ENCODE peak calls at places on chromosomes 13 and 19, in six cellular contexts. I, G, H, R, V and Y are unnamed samples. For H3K4me1 and H3K27me3, the result is how much of the 10 kb centered on the place peaks cover.

GRCh38 chr19:13363235-13363634 is 143.0 kb downstream of the CACNA1A start:
- DNase-seq in I (no peak), G (no peak), H (no peak), R (no peak), V (no peak), Y (no peak)

GRCh38 chr19:19619121-19619848 is 798 bp upstream of the PBX4 start:
- DNase-seq in I (no peak), G (no peak), H (no peak), R (no peak), V (no peak), Y (no peak)

GRCh38 chr13:36029171-36029570 is 102.0 kb downstream of the DCLK1 start:
- DNase-seq in I (no peak), G (peak), H (no peak), R (no peak), V (no peak), Y (no peak)

GRCh38 chr19:19865750-19866598 is at the start of gene ZNF253:
- DNase-seq in I (peak), G (peak), H (peak), R (peak), V (peak), Y (peak)

GRCh38 chr19:33426621-33427475 is 53.3 kb downstream of the CEBPG start:
- DNase-seq in I (no peak), G (no peak), H (no peak), R (no peak), V (no peak), Y (no peak)

GRCh38 chr19:1307320-1307719 is 21.6 kb downstream of the EFNA2 start:
- DNase-seq in I (no peak), G (no peak), H (no peak), R (no peak), V (no peak), Y (no peak)

GRCh38 chr19:38665950-38666661 is 18.7 kb downstream of the ACTN4 start:
- DNase-seq in I (peak), G (peak), H (peak), R (peak), V (peak), Y (no peak)

GRCh38 chr19:48489608-48490216 is 20.5 kb downstream of the CYTH2 start:
- DNase-seq in I (peak), G (peak), H (peak), R (peak), V (peak), Y (peak)

GRCh38 chr13:59312776-59313175 is 851.0 kb downstream of the DIAPH3 start:
- DNase-seq in I (no peak), G (no peak), H (no peak), R (no peak), V (no peak), Y (no peak)

GRCh38 chr13:39058040-39058439 is 19.8 kb downstream of the NHLRC3 start:
- DNase-seq in I (no peak), G (no peak), H (no peak), R (no peak), V (no peak), Y (no peak)

GRCh38 chr13:98327326-98328314 is 150.6 kb upstream of the RNF113B start:
- DNase-seq in I (peak), G (peak), H (no peak), R (no peak), V (no peak), Y (no peak)

GRCh38 chr19:14686411-14686810 is 3.4 kb upstream of the ZNF333 start:
- DNase-seq in I (no peak), G (peak), H (peak), R (peak), V (no peak), Y (no peak)

GRCh38 chr13:113508531-113509254 is 18.2 kb upstream of the DCUN1D2 start:
- DNase-seq in I (no peak), G (no peak), H (no peak), R (no peak), V (no peak), Y (no peak)

GRCh38 chr13:73262862-73263627 is 204.2 kb downstream of the KLF5 start:
- DNase-seq in I (no peak), G (no peak), H (no peak), R (no peak), V (no peak), Y (no peak)

GRCh38 chr19:47813304-47813994 is 8.3 kb upstream of the CRX start:
- DNase-seq in I (peak), G (peak), H (peak), R (peak), V (peak), Y (peak)

GRCh38 chr13:43159007-43159406 is 135.6 kb downstream of the DNAJC15 start:
- DNase-seq in I (peak), G (peak), H (peak), R (no peak), V (no peak), Y (no peak)

GRCh38 chr13:19862511-19863313 is 737 bp downstream of the ZMYM5 start:
- DNase-seq in I (no peak), G (peak), H (peak), R (peak), V (peak), Y (peak)

GRCh38 chr13:81283062-81283461 is 942.1 kb upstream of the SPRY2 start:
- DNase-seq in I (no peak), G (no peak), H (no peak), R (no peak), V (no peak), Y (no peak)

GRCh38 chr19:46860846-46861690 is at the start of gene ARHGAP35:
- DNase-seq in I (peak), G (no peak), H (no peak), R (peak), V (peak), Y (peak)

GRCh38 chr13:94268661-94269060 is 210.8 kb downstream of the DCT start:
- DNase-seq in I (no peak), G (peak), H (no peak), R (no peak), V (no peak), Y (no peak)

GRCh38 chr19:14544977-14545715 is 15.8 kb downstream of the TECR start:
- DNase-seq in I (no peak), G (no peak), H (no peak), R (peak), V (peak), Y (no peak)

GRCh38 chr19:29431332-29431731 is 94.5 kb upstream of the VSTM2B start:
- DNase-seq in I (no peak), G (no peak), H (no peak), R (no peak), V (no peak), Y (no peak)

GRCh38 chr13:46385946-46386345 is 1.1 kb downstream of the RUBCNL start:
- DNase-seq in I (no peak), G (no peak), H (no peak), R (no peak), V (no peak), Y (no peak)

GRCh38 chr13:30877335-30877734 is 28.7 kb upstream of the MEDAG start:
- DNase-seq in I (no peak), G (peak), H (peak), R (no peak), V (no peak), Y (no peak)

GRCh38 chr19:33429891-33430673 is 56.6 kb downstream of the CEBPG start:
- DNase-seq in I (peak), G (no peak), H (no peak), R (no peak), V (no peak), Y (no peak)

GRCh38 chr13:35953537-35954206 is 177.5 kb downstream of the DCLK1 start:
- DNase-seq in I (peak), G (peak), H (peak), R (peak), V (peak), Y (peak)

GRCh38 chr13:74575729-74576125 is 441.5 kb upstream of the KLF12 start:
- DNase-seq in I (no peak), G (peak), H (peak), R (peak), V (peak), Y (peak)

GRCh38 chr13:106683918-106684317 is 116.0 kb upstream of the ARGLU1 start:
- DNase-seq in I (no peak), G (no peak), H (no peak), R (no peak), V (no peak), Y (no peak)

GRCh38 chr19:4181053-4181508 is 1.3 kb downstream of the SIRT6 start:
- DNase-seq in I (no peak), G (no peak), H (no peak), R (peak), V (no peak), Y (peak)

GRCh38 chr13:40215311-40215710 is 451.1 kb downstream of the FOXO1 start:
- DNase-seq in I (no peak), G (no peak), H (no peak), R (no peak), V (no peak), Y (no peak)

GRCh38 chr19:47124937-47125668 is 5.5 kb upstream of the SAE1 start:
- DNase-seq in I (peak), G (peak), H (peak), R (no peak), V (no peak), Y (no peak)

GRCh38 chr13:76600086-76600485 is 286.1 kb downstream of the KCTD12 start:
- DNase-seq in I (no peak), G (no peak), H (peak), R (no peak), V (no peak), Y (no peak)

GRCh38 chr19:50912727-50913716 is 1.8 kb upstream of the KLK4 start:
- DNase-seq in I (no peak), G (no peak), H (no peak), R (no peak), V (no peak), Y (no peak)

GRCh38 chr13:49086711-49087110 is 111.0 kb downstream of the FNDC3A start:
- DNase-seq in I (no peak), G (peak), H (peak), R (no peak), V (no peak), Y (no peak)

GRCh38 chr19:18384775-18385174 is 1.2 kb upstream of the GDF15 start:
- DNase-seq in I (no peak), G (no peak), H (no peak), R (no peak), V (no peak), Y (no peak)

GRCh38 chr19:40231544-40232424 is 5.3 kb upstream of the CCNP start:
- DNase-seq in I (no peak), G (no peak), H (no peak), R (no peak), V (no peak), Y (no peak)

DNA sequence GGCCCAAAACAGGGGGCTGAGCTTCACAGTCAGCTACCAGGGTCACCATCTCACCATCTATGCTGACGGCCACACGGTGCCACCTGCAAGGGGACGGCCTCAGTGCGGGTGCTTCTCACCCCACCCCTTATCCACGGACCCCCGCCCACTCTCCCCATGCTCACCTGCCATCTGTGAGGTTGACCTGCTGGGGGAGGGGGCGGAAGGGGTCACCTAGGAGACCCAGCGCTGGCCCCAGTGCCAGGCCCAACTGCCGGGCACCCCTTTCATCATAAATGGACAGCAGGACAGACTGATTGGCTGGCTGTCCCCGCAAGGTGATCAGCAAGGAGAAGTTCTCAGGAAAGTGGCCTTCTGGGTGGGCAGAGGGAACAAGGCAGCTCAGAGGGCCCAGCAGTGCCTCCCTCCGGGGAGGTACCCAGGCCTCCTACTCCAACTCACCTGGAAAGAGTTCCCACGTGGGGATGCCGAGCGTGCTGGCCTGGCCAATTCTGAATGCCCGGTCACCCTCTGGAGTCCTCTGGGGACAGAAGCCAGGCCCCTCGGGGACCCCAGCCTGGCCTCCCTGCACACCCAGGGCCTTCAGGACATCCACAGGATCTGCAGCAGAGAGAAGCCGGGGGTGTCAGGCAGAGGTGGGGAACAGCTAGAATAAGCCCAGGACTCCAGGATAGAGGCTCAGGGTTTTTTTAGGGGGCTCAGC is 4.5 kb downstream of the COL5A3 start:
- DNase-seq in I (no peak), G (no peak), H (no peak), R (no peak), V (peak), Y (no peak)
- H3K4me1 ChIP-seq in I (under half), G (under half), H (under half), R (under half), V (under half), Y (under half)

DNA sequence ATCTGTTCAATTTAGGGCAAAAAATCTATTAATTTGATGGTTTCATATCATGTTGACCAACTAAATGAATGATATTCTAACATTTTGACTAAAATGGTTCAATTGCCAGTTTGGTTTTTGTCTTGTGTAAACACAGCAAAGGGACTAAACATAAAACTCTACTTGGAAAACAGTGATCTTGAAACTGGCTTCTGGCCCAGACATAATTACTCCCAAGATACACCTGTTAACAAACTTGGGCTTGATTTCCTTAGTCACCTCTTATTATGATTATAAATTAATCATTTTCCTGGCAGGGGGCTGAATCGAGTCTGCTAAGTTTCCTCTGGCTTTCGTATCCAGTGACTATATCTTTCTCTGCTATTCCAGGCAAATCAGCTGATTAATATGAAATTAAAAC is 78.0 kb upstream of the OXGR1 start:
- DNase-seq in I (no peak), G (no peak), H (no peak), R (no peak), V (no peak), Y (no peak)
- H3K27me3 ChIP-seq in I (under half), G (under half), H (under half), R (under half), V (under half), Y (under half)

GRCh38 chr19:6271251-6271650 is 8.5 kb downstream of the MLLT1 start:
- DNase-seq in I (no peak), G (peak), H (peak), R (no peak), V (no peak), Y (no peak)

GRCh38 chr19:6269101-6269886 is 10.5 kb downstream of the MLLT1 start:
- DNase-seq in I (no peak), G (no peak), H (no peak), R (no peak), V (no peak), Y (no peak)

GRCh38 chr19:6270076-6270745 is 9.6 kb downstream of the MLLT1 start:
- DNase-seq in I (no peak), G (no peak), H (no peak), R (no peak), V (no peak), Y (no peak)

GRCh38 chr19:6271721-6272410 is 7.9 kb downstream of the MLLT1 start:
- DNase-seq in I (no peak), G (peak), H (peak), R (peak), V (peak), Y (peak)

DNA sequence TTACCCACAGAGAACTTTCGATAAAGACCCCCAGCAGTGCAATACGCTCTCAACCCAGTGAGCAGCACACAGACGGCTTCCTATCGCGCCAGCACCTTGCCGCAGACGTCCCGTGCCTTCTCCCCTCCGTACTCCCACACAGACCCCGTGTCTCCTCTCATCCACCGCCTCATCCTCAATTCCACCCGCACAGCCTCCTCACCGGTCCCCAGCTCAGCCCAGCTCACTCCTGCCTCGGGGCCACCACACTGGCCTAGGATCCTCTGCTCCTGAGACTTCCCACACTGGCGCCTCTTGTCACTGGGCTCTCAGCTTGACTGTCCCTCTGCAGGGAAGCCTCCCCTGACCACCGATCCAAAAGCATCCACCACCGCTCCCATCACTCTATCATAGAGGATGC is 9.0 kb downstream of the MLLT1 start:
- DNase-seq in I (no peak), G (no peak), H (no peak), R (no peak), V (no peak), Y (no peak)
- H3K4me1 ChIP-seq in I (under half), G (under half), H (half or more), R (under half), V (under half), Y (under half)

DNA sequence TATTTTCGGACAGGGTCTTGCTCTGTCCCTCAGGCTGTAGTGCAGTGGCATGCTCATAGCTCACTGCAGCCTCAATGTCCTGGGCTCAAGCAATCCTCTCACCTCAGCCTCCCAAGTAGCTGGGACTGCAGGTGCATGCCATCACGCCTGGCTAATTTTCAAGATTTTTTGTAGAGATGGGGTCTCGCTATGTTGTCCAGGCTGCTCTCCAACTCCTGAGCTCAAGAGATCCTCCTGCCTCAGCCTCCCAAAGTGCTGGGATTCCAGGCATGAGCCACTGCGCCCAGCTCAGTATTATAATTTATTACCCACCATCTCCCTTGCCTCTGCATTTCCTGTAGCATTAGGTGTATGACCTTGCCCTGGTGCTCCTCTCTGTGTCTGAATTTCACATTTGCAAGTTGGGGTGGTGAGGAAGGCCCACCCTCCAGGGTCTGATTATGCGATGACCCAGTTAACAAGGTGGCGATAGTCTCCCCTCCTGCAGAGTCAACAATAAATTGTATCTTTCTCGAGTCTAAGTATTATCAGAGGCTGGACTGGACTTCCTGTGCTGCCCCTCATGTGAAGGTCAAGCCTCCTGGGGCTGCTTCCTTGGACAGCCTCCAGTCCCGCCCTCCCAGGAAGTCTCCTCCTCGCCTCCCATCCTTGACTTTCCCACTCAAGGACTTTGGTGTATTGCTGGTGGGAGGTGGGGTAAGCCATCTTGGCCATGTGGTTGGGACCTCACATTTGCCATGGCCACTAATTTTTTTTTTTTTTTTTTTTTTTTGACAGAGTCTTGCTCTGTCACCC is 1.5 kb upstream of the TUBB4A start:
- DNase-seq in I (no peak), G (no peak), H (no peak), R (no peak), V (peak), Y (no peak)
- H3K27me3 ChIP-seq in I (under half), G (under half), H (under half), R (under half), V (under half), Y (under half)